ENCODE peak calls at places on chromosomes 2 and 18, in five cellular contexts. D is IMR-90; S is left ventricle myocardium inferior; C is CD4-positive, alpha-beta T cell; R is CD8-positive, alpha-beta T cell. E is an unnamed sample.

GRCh38 chr2:218427741-218428140 is 8.8 kb downstream of the VIL1 start:
- DNase-seq in C (no peak), D (no peak), S (no peak), R (no peak), E (no peak)

GRCh38 chr2:98935111-98935770 is 784 bp downstream of the CRACDL start:
- DNase-seq in D (no peak), S (no peak), R (no peak), C (no peak), E (no peak)

GRCh38 chr2:61471905-61472805 is 1.3 kb upstream of the USP34 start:
- DNase-seq in R (peak; percentile 45), C (no peak), S (no peak), D (peak; percentile 29), E (no peak)

GRCh38 chr2:95282458-95282857 is 8.2 kb downstream of the PROM2 start:
- DNase-seq in C (no peak), S (no peak), R (no peak), D (no peak), E (no peak)

GRCh38 chr2:211486-212184 is 52.2 kb downstream of the SH3YL1 start:
- DNase-seq in D (no peak), S (no peak), R (no peak), C (no peak), E (no peak)

GRCh38 chr2:203572316-203572715 is 37.2 kb upstream of the RAPH1 start:
- DNase-seq in D (no peak), C (no peak), S (no peak), R (no peak), E (no peak)

GRCh38 chr18:74679006-74679678 is 81.5 kb downstream of the ZNF407 start:
- DNase-seq in R (no peak), C (no peak), D (no peak), S (no peak), E (no peak)

GRCh38 chr2:240981871-240982800 is 16.3 kb upstream of the SNED1 start:
- DNase-seq in D (no peak), R (no peak), C (no peak), S (peak; percentile 5), E (no peak)

GRCh38 chr2:202104286-202104870 is 31.3 kb downstream of the KIAA2012 start:
- DNase-seq in D (peak; percentile 54), S (no peak), C (no peak), R (no peak), E (peak; percentile 78)

DNA sequence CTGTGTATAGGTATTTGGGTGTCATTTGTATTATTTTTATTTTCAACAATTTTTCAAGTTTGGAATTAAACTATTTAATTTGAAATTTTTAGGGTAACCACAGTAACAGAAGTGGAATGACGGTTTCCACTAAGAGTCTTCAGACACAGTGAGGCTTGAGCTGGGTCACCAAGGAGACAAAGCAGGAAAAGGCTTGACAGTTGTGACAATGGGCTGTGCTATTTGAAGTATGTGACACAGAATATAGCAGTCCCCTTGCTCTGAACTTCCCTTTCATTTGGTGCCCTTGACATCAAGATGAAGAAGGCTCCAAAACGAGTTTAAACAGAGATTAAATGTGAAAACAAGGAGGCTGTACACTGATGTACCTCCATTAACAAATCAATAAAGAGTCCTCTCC is 265.4 kb upstream of the DLGAP1 start:
- DNase-seq in R (no peak), S (no peak), C (no peak), D (no peak), E (no peak)
- H3K27me3 ChIP-seq in R (no peaks in the 10 kb centered on the region), S (no peaks in the 10 kb centered on the region), C (no peaks in the 10 kb centered on the region), D (no peaks in the 10 kb centered on the region), E (no peaks in the 10 kb centered on the region)

GRCh38 chr2:176107731-176108181 is 676 bp downstream of the HOXD11 start:
- DNase-seq in S (no peak), C (no peak), D (no peak), R (no peak), E (no peak)
- H3K27me3 ChIP-seq in S (peaks cover 99% of the 10 kb centered on the region), C (peaks cover 93% of the 10 kb centered on the region), D (peaks cover 93% of the 10 kb centered on the region), R (peaks cover 73% of the 10 kb centered on the region), E (peaks cover 12% of the 10 kb centered on the region)

GRCh38 chr18:22195052-22195451 is 25.7 kb downstream of the GATA6 start:
- DNase-seq in C (no peak), R (no peak), S (no peak), D (no peak), E (no peak)
- H3K27me3 ChIP-seq in C (peaks cover 7% of the 10 kb centered on the region), R (no peaks in the 10 kb centered on the region), S (no peaks in the 10 kb centered on the region), D (no peaks in the 10 kb centered on the region), E (no peaks in the 10 kb centered on the region)

GRCh38 chr2:184577056-184577455 is 21.3 kb upstream of the ZNF804A start:
- DNase-seq in D (no peak), R (no peak), S (no peak), C (no peak), E (no peak)

GRCh38 chr2:184577741-184578140 is 20.6 kb upstream of the ZNF804A start:
- DNase-seq in C (no peak), S (no peak), D (no peak), R (no peak), E (no peak)

DNA sequence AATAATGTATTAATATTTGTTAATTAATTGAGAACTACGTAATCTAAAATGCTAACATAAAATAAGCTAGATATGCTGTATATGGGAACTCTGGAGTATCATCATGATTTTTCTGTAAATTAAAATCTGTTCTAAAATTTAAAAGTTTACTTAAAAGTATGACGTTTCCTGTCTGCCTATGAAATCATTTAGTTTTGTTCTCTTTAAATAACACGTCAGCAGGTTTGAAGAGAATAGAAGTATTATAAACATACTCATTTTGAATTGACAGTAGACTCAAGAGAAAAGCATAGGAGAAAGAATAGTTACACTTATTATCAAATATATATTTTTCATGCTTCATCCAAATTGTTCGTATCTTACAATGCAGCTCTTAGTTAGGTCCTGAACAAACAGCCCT is 19.1 kb upstream of the ZNF804A start:
- DNase-seq in R (no peak), D (no peak), C (no peak), S (no peak), E (no peak)
- H3K27me3 ChIP-seq in R (no peaks in the 10 kb centered on the region), D (no peaks in the 10 kb centered on the region), C (no peaks in the 10 kb centered on the region), S (no peaks in the 10 kb centered on the region), E (no peaks in the 10 kb centered on the region)

GRCh38 chr2:110818767-110819481 is 86.6 kb downstream of the ACOXL start:
- DNase-seq in D (no peak), C (no peak), R (no peak), S (no peak), E (no peak)
- H3K27me3 ChIP-seq in D (peaks cover 28% of the 10 kb centered on the region), C (no peaks in the 10 kb centered on the region), R (no peaks in the 10 kb centered on the region), S (peaks cover 4% of the 10 kb centered on the region), E (no peaks in the 10 kb centered on the region)

DNA sequence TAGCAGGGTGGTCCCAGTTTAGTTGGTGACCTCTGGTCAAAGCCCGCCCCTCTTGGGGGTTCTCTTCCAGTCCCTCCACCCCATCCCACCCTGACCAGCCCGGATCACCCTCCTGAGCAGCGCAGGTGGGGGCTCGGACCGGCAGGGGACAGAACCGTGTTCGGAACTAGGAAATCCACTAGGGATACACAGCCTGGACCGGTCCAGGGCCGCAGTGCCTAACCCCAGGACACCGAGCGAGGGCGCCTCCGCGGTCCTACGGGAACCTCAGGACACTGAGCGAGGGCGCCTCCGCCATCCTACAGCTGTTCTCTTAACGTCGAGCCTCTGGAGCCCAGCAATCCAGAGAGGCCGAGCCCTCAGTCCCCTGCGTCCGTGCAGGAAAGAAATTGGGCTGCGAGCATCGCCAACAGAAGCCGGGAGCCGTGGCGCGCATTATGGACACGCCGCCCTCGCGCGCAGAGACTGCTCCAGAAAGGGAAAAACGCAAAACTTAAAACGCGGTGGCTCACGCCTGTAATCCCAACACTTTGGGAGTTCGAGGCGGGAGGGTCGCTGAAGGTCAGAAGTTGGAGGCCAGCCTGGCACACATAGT is 8.5 kb downstream of the RAX start:
- DNase-seq in D (no peak), S (no peak), C (no peak), R (no peak), E (no peak)
- H3K27me3 ChIP-seq in D (peaks cover 69% of the 10 kb centered on the region), S (peaks cover 3% of the 10 kb centered on the region), C (peaks cover 68% of the 10 kb centered on the region), R (peaks cover 14% of the 10 kb centered on the region), E (no peaks in the 10 kb centered on the region)